ENCODE peak calls at places on chromosome 19, in four cellular contexts. B, X, K and O are unnamed samples. For H3K4me1, the result is how much of the 10 kb centered on the place peaks cover.

GRCh38 chr19:19948800-19949199 is 48.1 kb downstream of the ZNF93 start:
- DNase-seq in X (no peak), K (no peak), B (no peak), O (no peak)

GRCh38 chr19:54551293-54551692 is 22.3 kb upstream of the LILRA2 start:
- DNase-seq in B (peak), K (no peak), X (no peak), O (no peak)

GRCh38 chr19:43395561-43395960 is 19.1 kb upstream of the TEX101 start:
- DNase-seq in X (no peak), K (no peak), B (no peak), O (no peak)

GRCh38 chr19:47560999-47561398 is 11.9 kb downstream of the ZNF541 start:
- DNase-seq in B (no peak), K (no peak), X (no peak), O (no peak)

GRCh38 chr19:3751236-3751635 is 10.3 kb downstream of the APBA3 start:
- DNase-seq in K (no peak), B (no peak), X (no peak), O (no peak)

GRCh38 chr19:31054430-31054829 is 294.8 kb downstream of the TSHZ3 start:
- DNase-seq in X (peak), B (no peak), K (no peak), O (no peak)

GRCh38 chr19:15256708-15257331 is 24.6 kb upstream of the EPHX3 start:
- DNase-seq in X (no peak), B (no peak), K (no peak), O (no peak)

GRCh38 chr19:1066748-1067340 is at the start of gene ARHGAP45:
- DNase-seq in K (peak), X (peak), B (no peak), O (no peak)

GRCh38 chr19:30391554-30392551 is 19.7 kb downstream of the ZNF536 start:
- DNase-seq in X (no peak), B (no peak), K (no peak), O (no peak)

GRCh38 chr19:33675501-33676124 is 53.9 kb downstream of the CHST8 start:
- DNase-seq in K (no peak), B (no peak), X (no peak), O (no peak)

GRCh38 chr19:32642771-32643170 is 32.2 kb downstream of the ANKRD27 start:
- DNase-seq in K (no peak), X (no peak), B (no peak), O (no peak)

GRCh38 chr19:7562646-7563393 is 27.3 kb downstream of the PNPLA6 start:
- DNase-seq in X (no peak), B (no peak), K (peak), O (no peak)

GRCh38 chr19:9857920-9858746 is 23.0 kb downstream of the PIN1 start:
- DNase-seq in B (no peak), K (no peak), X (no peak), O (no peak)

GRCh38 chr19:17582613-17583012 is 27.2 kb downstream of the COLGALT1 start:
- DNase-seq in B (no peak), K (no peak), X (no peak), O (no peak)

GRCh38 chr19:9348671-9349070 is 14.1 kb upstream of the ZNF177 start:
- DNase-seq in K (no peak), X (no peak), B (no peak), O (no peak)

GRCh38 chr19:33274663-33275558 is 27.4 kb downstream of the CEBPA start:
- DNase-seq in B (no peak), K (no peak), X (no peak), O (no peak)

GRCh38 chr19:28537079-28537478 is 675.9 kb downstream of the UQCRFS1 start:
- DNase-seq in B (no peak), X (no peak), K (no peak), O (no peak)

GRCh38 chr19:42280761-42281174 is 11.7 kb downstream of the CIC start:
- DNase-seq in K (peak), X (peak), B (no peak), O (no peak)

GRCh38 chr19:13937479-13938360 is 497 bp downstream of the PODNL1 start:
- DNase-seq in B (no peak), K (peak), X (peak), O (no peak)

GRCh38 chr19:31071157-31071855 is 277.9 kb downstream of the TSHZ3 start:
- DNase-seq in X (no peak), K (no peak), B (no peak), O (no peak)

GRCh38 chr19:42255766-42256750 is 1.1 kb upstream of the ERF start:
- DNase-seq in X (peak), K (no peak), B (no peak), O (no peak)

GRCh38 chr19:18109731-18110671 is 12.4 kb downstream of the MAST3 start:
- DNase-seq in B (no peak), X (peak), K (peak), O (peak)

GRCh38 chr19:41897181-41897580 is 14.2 kb downstream of the ARHGEF1 start:
- DNase-seq in X (no peak), K (peak), B (no peak), O (no peak)

GRCh38 chr19:12353375-12353774 is 12.1 kb downstream of the ZNF442 start:
- DNase-seq in K (no peak), B (no peak), X (no peak), O (no peak)

GRCh38 chr19:55418185-55418584 is 10.6 kb upstream of the UBE2S start:
- DNase-seq in K (peak), X (peak), B (no peak), O (peak)

GRCh38 chr19:33194527-33194883 is 375 bp downstream of the LRP3 start:
- DNase-seq in B (no peak), K (no peak), X (no peak), O (no peak)

GRCh38 chr19:290539-291521 is at the start of gene PLPP2:
- DNase-seq in B (no peak), K (peak), X (peak), O (no peak)

GRCh38 chr19:8392017-8392591 is 1.9 kb downstream of the RAB11B start:
- DNase-seq in K (no peak), B (no peak), X (peak), O (no peak)

GRCh38 chr19:932647-933552 is 7.1 kb downstream of the ARID3A start:
- DNase-seq in X (peak), K (no peak), B (no peak), O (no peak)

GRCh38 chr19:5953680-5954213 is 24.2 kb downstream of the RANBP3 start:
- DNase-seq in K (peak), X (no peak), B (no peak), O (no peak)
- H3K4me1 ChIP-seq in K (under half), X (under half), B (under half), O (half or more)

DNA sequence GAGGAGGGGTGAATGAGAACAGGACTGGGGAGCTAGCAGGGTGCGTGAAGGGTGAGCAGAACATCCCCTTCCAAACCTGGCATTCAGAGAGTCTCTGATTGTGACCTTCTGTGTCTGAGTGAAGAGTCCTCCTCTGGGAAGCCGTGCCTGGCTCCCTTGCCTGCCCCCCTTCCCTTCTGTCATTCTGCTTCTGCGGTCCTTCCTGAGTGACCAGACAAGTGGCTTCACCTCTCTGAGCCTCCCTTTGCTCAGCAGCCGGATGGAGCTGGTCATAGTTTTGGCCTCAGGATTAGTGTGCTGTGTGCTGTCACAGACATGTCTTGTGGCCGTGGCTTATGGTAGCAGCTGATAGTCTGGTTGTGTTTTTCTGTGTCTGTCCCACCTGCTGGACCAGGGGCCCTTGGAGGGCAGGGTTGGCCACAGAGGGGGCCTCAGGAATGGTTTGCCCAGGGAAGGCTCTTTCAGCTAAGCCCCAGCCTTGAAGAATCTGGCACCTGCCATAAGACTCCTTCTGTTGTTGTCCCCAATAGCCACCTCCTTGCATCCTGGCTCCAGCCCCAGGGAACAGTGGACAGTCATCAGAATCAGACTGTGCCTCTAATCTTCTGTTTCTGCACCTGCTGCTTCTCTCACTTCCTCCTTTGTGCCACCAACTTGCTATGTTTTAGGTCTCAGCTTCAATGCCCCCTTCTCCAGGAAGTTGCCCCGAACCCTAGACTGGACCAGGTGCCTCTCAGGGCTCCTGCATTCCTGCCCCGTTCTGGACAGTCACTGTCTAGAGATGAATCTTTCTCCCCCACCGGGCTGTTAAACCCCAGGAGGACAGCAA is 5.9 kb downstream of the CLPTM1 start:
- DNase-seq in K (no peak), B (peak), X (no peak), O (no peak)
- TF ChIP-seq EP300 in K (no peak), B (no peak), X (no peak), O (no peak)

GRCh38 chr19:21398851-21399250 is 1.9 kb downstream of the ZNF493 start:
- DNase-seq in K (no peak), X (no peak), B (no peak), O (no peak)
- TF ChIP-seq FOXM1 in K (no peak), X (no peak), B (no peak), O (no peak)

DNA sequence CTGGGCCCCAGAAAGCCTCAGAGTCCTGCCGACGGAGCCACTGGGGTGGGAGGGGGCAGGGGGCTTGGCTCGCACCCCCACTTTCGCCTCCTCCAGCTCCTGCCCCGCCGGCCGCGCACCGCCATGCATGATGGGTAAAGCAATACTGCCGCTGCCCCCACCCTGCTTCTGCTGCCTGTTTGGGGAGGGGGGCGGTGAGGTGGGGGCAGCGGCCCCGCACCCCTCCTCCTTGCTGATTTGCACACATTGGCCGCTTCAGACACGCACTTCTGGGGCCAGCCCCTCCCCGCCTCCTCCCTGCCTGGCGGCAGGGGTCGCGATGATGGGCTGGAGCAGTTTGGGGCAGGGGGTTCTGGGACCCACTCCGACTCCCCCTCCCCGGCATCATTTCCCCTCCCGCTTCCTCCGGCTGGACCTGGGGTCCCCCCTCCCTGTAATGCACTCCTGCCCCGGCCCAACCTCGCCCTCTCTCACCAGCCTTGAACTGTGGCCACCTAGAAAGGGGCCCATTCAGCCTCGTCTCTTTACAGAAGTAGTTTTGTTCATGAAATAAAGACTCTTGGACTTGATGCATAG is 1.6 kb upstream of the HPN start:
- DNase-seq in B (no peak), K (no peak), X (no peak), O (peak)
- H3K4me1 ChIP-seq in B (under half), K (under half), X (under half), O (half or more)

GRCh38 chr19:5831152-5831551 is 8.3 kb downstream of the FUT6 start:
- DNase-seq in K (no peak), B (no peak), X (no peak), O (no peak)
- TF ChIP-seq EP300 in K (no peak), B (no peak), X (no peak), O (no peak)

GRCh38 chr19:49554701-49555181 is 25.6 kb downstream of the NOSIP start:
- DNase-seq in B (no peak), X (no peak), K (no peak), O (no peak)
- TF ChIP-seq FOXM1 in B (no peak), X (no peak), K (no peak), O (no peak)

DNA sequence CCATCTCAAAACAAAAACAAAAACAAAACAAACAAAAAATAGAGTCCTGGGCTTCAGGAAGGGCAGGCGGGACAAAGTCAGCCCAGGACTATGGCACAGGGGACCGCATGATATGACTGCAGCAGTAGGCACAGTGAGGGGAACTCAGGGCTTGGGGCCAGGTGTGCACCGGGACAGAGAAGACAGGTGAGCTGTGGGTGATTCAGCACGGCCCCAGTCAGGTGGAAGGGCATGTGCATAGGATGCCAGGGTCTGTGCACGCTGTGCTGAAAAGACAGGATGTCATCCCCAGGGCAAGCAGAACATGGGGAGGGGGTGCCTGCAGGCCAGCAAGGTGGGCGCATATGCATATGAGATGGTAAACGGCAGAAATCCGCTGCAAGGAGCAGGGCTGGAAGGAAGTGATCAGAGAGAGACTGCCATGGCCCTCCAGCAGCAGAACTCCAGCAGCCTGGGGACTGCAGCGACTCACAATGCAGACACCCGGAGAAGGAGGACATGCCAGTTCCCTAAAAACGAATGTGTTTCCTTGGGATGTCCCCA is 15.0 kb downstream of the EPS15L1 start:
- DNase-seq in B (no peak), X (peak), K (no peak), O (no peak)
- H3K4me1 ChIP-seq in B (under half), X (under half), K (under half), O (under half)

GRCh38 chr19:11335449-11336146 is 3.9 kb downstream of the RAB3D start:
- DNase-seq in X (peak), K (no peak), B (no peak), O (no peak)
- TF ChIP-seq EP300 in X (no peak), K (no peak), B (no peak), O (no peak)

DNA sequence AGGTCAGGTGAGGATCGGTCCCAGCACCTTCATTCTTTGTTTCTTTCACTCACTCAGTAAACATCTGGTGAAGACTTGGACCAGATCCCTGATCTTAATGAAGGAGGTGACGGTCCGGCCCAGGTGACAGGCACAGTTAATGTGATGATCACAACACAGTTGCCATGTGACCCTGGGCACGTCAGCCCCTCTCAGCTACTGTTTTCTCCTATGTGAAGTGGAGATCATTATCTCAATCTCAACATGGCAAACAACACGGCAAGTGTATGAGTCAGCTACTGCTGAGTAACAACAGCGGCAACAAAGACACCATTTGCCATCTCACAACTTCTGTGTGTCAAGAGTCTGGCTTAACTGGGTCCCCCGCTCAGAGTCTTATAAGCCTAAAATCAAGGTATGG is 74.6 kb downstream of the GNG7 start:
- DNase-seq in X (no peak), B (no peak), K (no peak), O (no peak)
- TF ChIP-seq FOXM1 in X (no peak), B (no peak), K (no peak), O (no peak)